ENCODE peak calls at places on chromosomes 1 and 21, in five cellular contexts. H, Y, M, I and T are unnamed samples.

GRCh38 chr1:26789953-26790352 is 2.2 kb downstream of the PIGV start:
- DNase-seq in H (no peak), Y (no peak), M (no peak), I (no peak), T (no peak)

GRCh38 chr1:160096491-160097116 is 1.8 kb downstream of the IGSF8 start:
- DNase-seq in H (no peak), Y (no peak), M (peak), I (no peak), T (peak)

GRCh38 chr1:212608956-212609700 is 567 bp downstream of the ATF3 start:
- DNase-seq in H (peak), Y (peak), M (peak), I (peak), T (peak)

GRCh38 chr1:24897263-24898151 is 32.6 kb downstream of the RUNX3 start:
- DNase-seq in H (no peak), Y (no peak), M (no peak), I (no peak), T (no peak)

GRCh38 chr1:3633344-3634058 is 8.7 kb downstream of the TPRG1L start:
- DNase-seq in H (no peak), Y (no peak), M (no peak), I (no peak), T (no peak)

GRCh38 chr1:205504311-205505075 is at the start of gene CDK18:
- DNase-seq in H (peak), Y (no peak), M (peak), I (peak), T (peak)

GRCh38 chr1:91596474-91596873 is 95.8 kb downstream of the CDC7 start:
- DNase-seq in H (no peak), Y (no peak), M (peak), I (no peak), T (peak)

GRCh38 chr1:214688891-214689290 is 85.9 kb downstream of the CENPF start:
- DNase-seq in H (no peak), Y (no peak), M (no peak), I (no peak), T (no peak)

GRCh38 chr1:119964673-119965363 is 68.5 kb upstream of the ADAM30 start:
- DNase-seq in H (peak), Y (peak), M (peak), I (peak), T (no peak)

GRCh38 chr1:29161977-29162376 is 19.7 kb downstream of the SRSF4 start:
- DNase-seq in H (no peak), Y (no peak), M (no peak), I (no peak), T (no peak)

GRCh38 chr1:203214889-203215288 is 14.6 kb downstream of the CHIT1 start:
- DNase-seq in H (no peak), Y (no peak), M (no peak), I (no peak), T (no peak)

GRCh38 chr1:27413004-27413403 is 20.6 kb downstream of the GPR3 start:
- DNase-seq in H (no peak), Y (no peak), M (no peak), I (no peak), T (peak)

GRCh38 chr21:35043549-35043948 is 5.6 kb downstream of the RUNX1 start:
- DNase-seq in H (no peak), Y (no peak), M (no peak), I (no peak), T (no peak)

GRCh38 chr1:201590474-201590873 is 51.5 kb downstream of the NAV1 start:
- DNase-seq in H (no peak), Y (no peak), M (no peak), I (no peak), T (no peak)

GRCh38 chr1:59900640-59901039 is 25.9 kb downstream of the CYP2J2 start:
- DNase-seq in H (no peak), Y (no peak), M (no peak), I (no peak), T (no peak)

GRCh38 chr1:206544562-206545257 is 37.4 kb downstream of the RASSF5 start:
- DNase-seq in H (peak), Y (no peak), M (peak), I (peak), T (no peak)

GRCh38 chr1:43558346-43558841 is 27.7 kb downstream of the PTPRF start:
- DNase-seq in H (no peak), Y (peak), M (peak), I (peak), T (peak)

GRCh38 chr1:159849972-159850371 is 12.5 kb downstream of the VSIG8 start:
- DNase-seq in H (no peak), Y (no peak), M (peak), I (no peak), T (peak)

GRCh38 chr1:45721207-45721606 is 29.2 kb downstream of the IPP start:
- DNase-seq in H (no peak), Y (peak), M (peak), I (no peak), T (peak)

GRCh38 chr1:218705911-218706893 is 361.1 kb downstream of the TGFB2 start:
- DNase-seq in H (no peak), Y (peak), M (peak), I (no peak), T (peak)

GRCh38 chr1:204377800-204378608 is 18.3 kb upstream of the PLEKHA6 start:
- DNase-seq in H (peak), Y (peak), M (no peak), I (no peak), T (no peak)

GRCh38 chr1:230849451-230850194 is 18.7 kb downstream of the C1orf198 start:
- DNase-seq in H (peak), Y (peak), M (peak), I (no peak), T (peak)

GRCh38 chr1:166164995-166165660 is 1.7 kb downstream of the FAM78B start:
- DNase-seq in H (peak), Y (peak), M (peak), I (peak), T (peak)

GRCh38 chr1:17759114-17759513 is 4.0 kb downstream of the ACTL8 start:
- DNase-seq in H (no peak), Y (no peak), M (no peak), I (no peak), T (no peak)

GRCh38 chr21:32698971-32699693 is 28.7 kb downstream of the SYNJ1 start:
- DNase-seq in H (no peak), Y (peak), M (peak), I (no peak), T (peak)

GRCh38 chr1:246280551-246280950 is 226.5 kb downstream of the SMYD3 start:
- DNase-seq in H (no peak), Y (no peak), M (peak), I (no peak), T (peak)

GRCh38 chr1:10812387-10812915 is 16.0 kb upstream of the CASZ1 start:
- DNase-seq in H (no peak), Y (no peak), M (no peak), I (no peak), T (no peak)

GRCh38 chr1:58874327-58874726 is 90.5 kb upstream of the JUN start:
- DNase-seq in H (no peak), Y (no peak), M (no peak), I (no peak), T (no peak)

GRCh38 chr1:202145325-202146140 is 996 bp upstream of the ARL8A start:
- DNase-seq in H (no peak), Y (no peak), M (no peak), I (no peak), T (no peak)

GRCh38 chr1:157494093-157494492 is 58.2 kb downstream of the FCRL5 start:
- DNase-seq in H (no peak), Y (no peak), M (no peak), I (no peak), T (no peak)

GRCh38 chr1:35857830-35858229 is 25.2 kb upstream of the AGO1 start:
- DNase-seq in H (no peak), Y (no peak), M (peak), I (no peak), T (peak)

GRCh38 chr1:248881261-248881660 is 22.4 kb upstream of the ZNF692 start:
- DNase-seq in H (no peak), Y (no peak), M (no peak), I (no peak), T (no peak)

GRCh38 chr1:101460709-101461108 is 223.9 kb downstream of the S1PR1 start:
- DNase-seq in H (no peak), Y (no peak), M (no peak), I (no peak), T (no peak)

GRCh38 chr1:100719490-100719889 is at the start of gene VCAM1:
- DNase-seq in H (peak), Y (no peak), M (peak), I (no peak), T (no peak)

GRCh38 chr1:70360321-70360720 is 5.8 kb upstream of the ANKRD13C start:
- DNase-seq in H (no peak), Y (no peak), M (no peak), I (no peak), T (peak)

GRCh38 chr1:205444931-205445652 is 10.8 kb downstream of the BLACAT1 start:
- DNase-seq in H (no peak), Y (peak), M (peak), I (peak), T (peak)

GRCh38 chr1:43511394-43511793 is 19.3 kb upstream of the PTPRF start:
- DNase-seq in H (no peak), Y (no peak), M (no peak), I (no peak), T (no peak)

GRCh38 chr1:15849775-15850449 is 2.4 kb downstream of the SPEN start:
- DNase-seq in H (peak), Y (peak), M (peak), I (peak), T (peak)